ENCODE peak calls at places on chromosome 2, in five cellular contexts. H, T, A, Z and L are unnamed samples. For H3K36me3, the result is how much of the 10 kb centered on the place peaks cover.

GRCh38 chr2:160489096-160489495 is 4.5 kb downstream of the RBMS1 start:
- DNase-seq in H (no peak), T (no peak), A (no peak), Z (no peak), L (no peak)

GRCh38 chr2:182057002-182057401 is 71.3 kb downstream of the PPP1R1C start:
- DNase-seq in H (no peak), T (no peak), A (no peak), Z (no peak), L (no peak)

GRCh38 chr2:71071681-71072398 is 3.4 kb downstream of the NAGK start:
- DNase-seq in H (peak), T (peak), A (peak), Z (peak), L (no peak)

GRCh38 chr2:149038442-149039212 is at the start of gene LYPD6B:
- DNase-seq in H (no peak), T (peak), A (no peak), Z (no peak), L (no peak)

GRCh38 chr2:62870966-62871365 is 165.5 kb downstream of the EHBP1 start:
- DNase-seq in H (no peak), T (no peak), A (no peak), Z (no peak), L (no peak)

GRCh38 chr2:233566141-233566956 is at the start of gene USP40:
- DNase-seq in H (peak), T (peak), A (peak), Z (peak), L (peak)

GRCh38 chr2:241702155-241702404 is 241 bp downstream of the ING5 start:
- DNase-seq in H (no peak), T (no peak), A (no peak), Z (no peak), L (no peak)

GRCh38 chr2:17879137-17879912 is 858 bp downstream of the KCNS3 start:
- DNase-seq in H (no peak), T (peak), A (peak), Z (no peak), L (no peak)

GRCh38 chr2:18319987-18320386 is 240.5 kb downstream of the RDH14 start:
- DNase-seq in H (no peak), T (no peak), A (no peak), Z (no peak), L (no peak)

GRCh38 chr2:240458044-240458899 is 22.8 kb downstream of the GPC1 start:
- DNase-seq in H (no peak), T (peak), A (no peak), Z (no peak), L (no peak)

DNA sequence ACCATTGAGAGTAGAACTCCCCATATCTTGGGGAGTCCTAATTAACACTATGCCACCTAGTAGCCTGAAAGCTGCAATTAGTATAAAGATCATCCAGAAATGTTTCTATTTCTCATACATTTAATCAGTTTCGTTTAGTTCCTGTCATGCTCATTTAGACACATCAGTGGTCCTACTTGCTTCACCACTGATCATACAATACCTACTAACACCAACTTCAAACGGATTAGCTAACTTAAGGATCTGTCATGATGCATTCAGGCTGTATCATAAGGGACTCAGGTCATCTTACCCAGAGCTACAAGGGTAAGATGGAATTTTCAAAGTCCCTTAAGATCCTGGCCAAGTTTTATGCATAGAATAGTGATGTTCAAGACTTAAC is 6.8 kb downstream of the SRSF7 start:
- DNase-seq in H (no peak), T (no peak), A (no peak), Z (no peak), L (no peak)
- H3K36me3 ChIP-seq in H (half or more), T (half or more), A (under half), Z (half or more), L (half or more)

DNA sequence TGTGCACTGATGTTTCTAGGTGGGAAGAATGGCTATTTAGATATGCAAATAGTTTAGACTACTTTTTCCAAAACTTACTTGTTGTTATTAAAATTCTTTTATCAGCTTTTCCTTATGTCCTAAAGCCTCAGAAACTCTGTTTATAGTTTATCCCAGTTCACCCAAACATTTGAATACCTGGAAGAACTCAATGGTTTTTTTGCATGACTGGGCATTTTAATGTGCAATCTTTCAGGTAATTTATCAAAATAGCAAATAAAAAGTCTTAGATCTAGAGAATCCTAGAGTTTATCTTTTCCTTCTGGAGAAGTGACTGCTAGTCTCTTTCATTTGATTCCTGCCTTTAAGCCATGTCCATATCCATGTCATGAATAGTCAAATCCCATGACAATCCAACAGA is 9.6 kb upstream of the ADAM23 start:
- DNase-seq in H (no peak), T (no peak), A (no peak), Z (no peak), L (no peak)
- H3K36me3 ChIP-seq in H (under half), T (under half), A (under half), Z (under half), L (under half)

DNA sequence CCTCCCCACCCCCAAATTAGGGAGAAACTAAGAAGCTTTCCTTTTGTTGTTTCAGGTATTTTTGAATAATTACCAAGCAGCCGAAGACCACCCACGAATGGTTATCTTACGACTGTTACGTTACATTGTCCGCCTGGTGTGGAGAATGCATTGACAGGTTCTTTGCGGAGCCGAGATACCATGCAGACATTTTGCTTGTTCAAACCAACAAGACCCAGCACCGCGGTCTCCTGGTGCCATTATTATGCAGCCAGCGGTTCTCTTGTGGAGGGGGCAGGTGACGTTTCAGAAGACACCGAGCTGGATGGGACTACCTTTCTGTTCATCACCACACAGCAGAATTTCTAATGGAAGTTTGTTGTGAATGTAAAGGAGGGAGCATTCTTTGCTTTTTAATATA is 43.4 kb downstream of the BCL2L11 start:
- DNase-seq in H (no peak), T (no peak), A (no peak), Z (no peak), L (no peak)
- H3K36me3 ChIP-seq in H (under half), T (under half), A (under half), Z (under half), L (under half)

DNA sequence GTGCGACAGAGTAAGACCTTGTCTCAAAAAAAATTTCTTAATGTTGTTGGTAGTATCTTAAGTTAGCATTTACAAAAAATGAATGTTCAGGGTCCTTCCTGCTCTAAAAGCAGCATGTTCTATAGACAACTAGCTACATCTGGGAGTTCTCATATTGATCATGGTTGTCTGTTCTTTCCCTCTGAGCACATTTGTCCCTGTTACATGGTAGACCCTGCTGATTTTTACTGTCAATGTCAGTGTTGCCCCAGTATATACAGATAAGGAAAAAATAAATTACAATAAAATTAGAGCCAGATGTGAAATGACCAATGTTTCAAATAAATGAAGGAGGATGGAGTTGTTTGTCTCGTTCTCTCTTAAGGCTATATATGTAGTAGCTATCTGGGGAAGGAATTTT is 63.2 kb downstream of the KCMF1 start:
- DNase-seq in H (no peak), T (no peak), A (no peak), Z (no peak), L (no peak)
- H3K36me3 ChIP-seq in H (half or more), T (half or more), A (under half), Z (under half), L (half or more)

GRCh38 chr2:127277028-127277427 is 16.9 kb downstream of the ERCC3 start:
- DNase-seq in H (no peak), T (no peak), A (no peak), Z (no peak), L (no peak)

GRCh38 chr2:127279781-127280180 is 14.2 kb downstream of the ERCC3 start:
- DNase-seq in H (no peak), T (no peak), A (no peak), Z (no peak), L (no peak)

GRCh38 chr2:127278959-127279358 is 15.0 kb downstream of the ERCC3 start:
- DNase-seq in H (no peak), T (no peak), A (no peak), Z (no peak), L (no peak)

GRCh38 chr2:127275789-127276188 is 18.2 kb downstream of the ERCC3 start:
- DNase-seq in H (no peak), T (no peak), A (no peak), Z (no peak), L (no peak)

DNA sequence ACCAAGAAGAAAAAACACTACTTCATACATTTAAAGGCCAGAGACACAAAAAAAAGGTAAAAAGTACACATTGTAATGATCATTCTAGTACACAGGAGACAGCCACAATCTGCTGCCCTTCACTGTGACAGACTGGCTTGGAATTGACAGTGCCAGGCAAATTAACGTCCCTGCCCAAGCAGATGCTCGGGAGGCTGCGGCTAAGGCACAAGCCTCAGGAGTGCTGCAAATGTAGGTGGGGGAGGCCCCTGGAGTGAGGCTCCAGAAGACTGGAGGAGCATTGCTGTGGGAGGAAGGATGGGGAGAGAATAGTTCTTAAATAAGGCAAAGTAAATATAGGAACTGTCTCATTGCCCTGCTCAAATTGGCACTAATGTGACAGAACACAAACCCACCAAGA is 18.6 kb downstream of the ERCC3 start:
- DNase-seq in H (no peak), T (no peak), A (no peak), Z (no peak), L (no peak)
- H3K36me3 ChIP-seq in H (half or more), T (half or more), A (under half), Z (half or more), L (half or more)

GRCh38 chr2:238030422-238031155 is 30.2 kb upstream of the SCLY start:
- DNase-seq in H (no peak), T (no peak), A (no peak), Z (no peak), L (no peak)

GRCh38 chr2:238032755-238033337 is 28.0 kb upstream of the SCLY start:
- DNase-seq in H (no peak), T (no peak), A (no peak), Z (no peak), L (no peak)

GRCh38 chr2:238029853-238030252 is 30.9 kb upstream of the SCLY start:
- DNase-seq in H (no peak), T (no peak), A (no peak), Z (no peak), L (no peak)

GRCh38 chr2:238027591-238028415 is 33.0 kb upstream of the SCLY start:
- DNase-seq in H (no peak), T (no peak), A (no peak), Z (no peak), L (no peak)

DNA sequence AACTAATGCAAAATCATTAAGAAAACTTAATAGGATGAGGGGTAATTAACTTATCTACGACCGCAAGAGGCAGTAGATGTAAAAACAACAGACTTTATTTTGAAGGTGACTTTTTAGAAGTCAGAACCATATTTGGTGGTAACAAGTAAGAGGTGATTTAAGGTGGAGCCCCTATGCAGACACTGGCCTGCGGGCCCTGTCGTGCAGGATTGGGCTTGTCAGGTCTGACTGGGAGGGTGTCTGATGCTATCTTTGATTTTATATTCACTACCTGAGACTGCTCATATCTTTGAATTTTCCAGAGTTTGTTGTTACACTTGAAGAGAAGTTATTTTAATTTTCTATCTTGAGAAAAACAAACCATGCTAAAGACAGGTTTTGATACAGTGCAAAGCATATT is 29.1 kb upstream of the SCLY start:
- DNase-seq in H (no peak), T (no peak), A (no peak), Z (no peak), L (no peak)
- H3K36me3 ChIP-seq in H (under half), T (half or more), A (under half), Z (under half), L (under half)

GRCh38 chr2:5668682-5669267 is 23.4 kb upstream of the SOX11 start:
- DNase-seq in H (no peak), T (no peak), A (no peak), Z (no peak), L (no peak)

GRCh38 chr2:5677133-5677532 is 15.1 kb upstream of the SOX11 start:
- DNase-seq in H (no peak), T (no peak), A (no peak), Z (no peak), L (no peak)

GRCh38 chr2:5672749-5673147 is 19.4 kb upstream of the SOX11 start:
- DNase-seq in H (no peak), T (no peak), A (no peak), Z (no peak), L (no peak)

GRCh38 chr2:5673148-5673860 is 18.9 kb upstream of the SOX11 start:
- DNase-seq in H (no peak), T (peak), A (no peak), Z (no peak), L (no peak)

DNA sequence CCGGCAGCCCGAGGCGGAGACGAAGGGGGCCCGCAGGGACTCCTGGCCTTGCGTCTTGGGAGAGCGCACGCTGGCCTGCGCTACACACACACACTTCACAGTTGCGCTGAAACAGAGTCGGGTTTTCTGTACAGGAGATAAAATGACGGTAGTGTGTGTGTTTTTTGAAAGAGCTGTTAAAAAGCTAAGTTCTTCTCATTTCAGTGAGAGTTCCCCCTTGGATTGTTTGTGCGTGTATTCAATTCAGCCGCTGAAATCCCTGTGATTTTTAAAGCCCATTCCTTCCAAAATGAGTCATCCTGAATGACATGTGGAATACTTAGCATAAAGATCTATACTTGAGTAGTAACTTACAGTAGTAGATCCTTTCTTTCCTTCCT is 18.3 kb upstream of the SOX11 start:
- DNase-seq in H (no peak), T (no peak), A (no peak), Z (no peak), L (no peak)
- H3K36me3 ChIP-seq in H (under half), T (under half), A (under half), Z (under half), L (under half)

DNA sequence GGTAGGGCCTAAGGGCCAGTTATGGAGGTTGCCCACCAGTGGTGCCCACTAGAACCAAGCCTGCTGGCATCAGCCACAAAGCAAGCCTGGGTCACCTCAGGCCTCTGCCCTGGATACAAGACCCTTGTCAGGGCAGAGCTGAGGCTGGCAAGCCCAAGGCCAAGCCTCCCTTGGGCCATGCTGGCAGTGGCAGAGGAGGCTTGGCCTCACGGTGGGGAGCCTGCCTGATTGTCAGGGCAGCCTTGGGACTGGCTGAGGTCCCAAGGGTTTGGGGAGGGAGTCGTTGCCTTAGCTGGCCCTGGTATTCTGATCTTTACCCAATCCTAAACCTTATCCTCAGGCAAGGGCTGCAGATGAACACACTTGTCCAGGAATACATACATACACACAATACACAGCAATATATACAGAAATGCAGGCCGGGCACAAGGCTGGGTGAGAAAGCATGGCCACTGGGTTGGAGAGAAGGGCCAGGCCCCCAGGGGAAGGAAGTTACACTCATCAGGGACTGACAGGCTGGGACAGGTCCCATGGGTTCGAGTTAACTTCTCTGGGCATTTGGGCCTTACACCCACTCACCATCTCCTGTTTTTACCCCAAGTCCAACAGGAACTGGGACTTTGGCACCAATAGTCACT is 21.0 kb downstream of the CCT7 start:
- DNase-seq in H (no peak), T (peak), A (no peak), Z (no peak), L (no peak)
- H3K36me3 ChIP-seq in H (under half), T (half or more), A (under half), Z (under half), L (under half)

DNA sequence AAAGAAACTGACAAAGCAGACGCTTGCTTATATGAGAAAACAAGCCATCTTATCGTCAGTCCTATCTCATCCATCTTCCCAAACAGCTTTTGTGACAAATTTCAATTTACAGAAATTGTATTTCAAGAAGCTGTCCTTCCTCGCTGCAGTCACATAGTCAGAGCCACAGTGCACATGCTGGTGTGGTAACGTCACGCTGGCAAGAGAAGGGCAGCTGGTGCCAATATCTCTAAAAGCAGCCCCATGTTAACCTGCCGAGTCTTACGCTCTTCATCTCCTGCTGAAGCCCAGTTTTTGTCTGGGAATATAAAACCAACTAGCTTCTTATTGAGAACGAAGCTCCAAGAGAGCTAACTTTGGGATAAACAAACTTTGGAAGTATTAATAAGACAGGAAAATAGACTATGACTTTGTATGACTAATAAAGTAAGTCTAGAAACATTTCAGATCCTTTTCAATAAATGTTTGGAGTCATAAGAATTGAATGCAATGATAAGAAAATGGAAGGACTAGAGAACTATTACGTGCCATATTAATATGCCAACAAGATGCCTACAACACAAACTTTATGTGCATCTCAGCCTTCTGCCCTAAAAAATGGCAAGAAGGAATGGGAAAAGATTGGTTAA is 75.0 kb upstream of the TFCP2L1 start:
- DNase-seq in H (no peak), T (no peak), A (peak), Z (no peak), L (no peak)
- H3K36me3 ChIP-seq in H (half or more), T (half or more), A (under half), Z (half or more), L (under half)